ENCODE peak calls at places on chromosomes 7 and 10, in six cellular contexts. U is AG04450, I is amniotic epithelial cell, B is endothelial cell, N is NAMALWA, A is lower lobe of right lung. Y is an unnamed sample.

GRCh38 chr10:31657471-31657844 is 271.2 kb downstream of the ARHGAP12 start:
- DNase-seq in I (no peak), A (no peak), N (no peak), U (no peak), B (no peak), Y (peak; percentile 21)

GRCh38 chr7:12814797-12815196 is 127.4 kb downstream of the ARL4A start:
- DNase-seq in N (no peak), I (no peak), U (no peak), B (no peak), A (no peak), Y (no peak)

GRCh38 chr10:44946201-44946600 is 13.4 kb upstream of the RASSF4 start:
- DNase-seq in U (no peak), A (no peak), N (no peak), I (peak; percentile 61), B (no peak), Y (no peak)

GRCh38 chr7:94511763-94512162 is 2.2 kb downstream of the CASD1 start:
- DNase-seq in N (peak; percentile 19), U (no peak), I (no peak), B (no peak), A (no peak), Y (no peak)

GRCh38 chr10:125161570-125162139 is 1.3 kb upstream of the CTBP2 start:
- DNase-seq in B (peak; percentile 37), U (no peak), I (no peak), N (no peak), A (peak; percentile 59), Y (no peak)

GRCh38 chr7:106283831-106284515 is 810 bp downstream of the NAMPT start:
- DNase-seq in B (no peak), I (peak; percentile 47), N (peak; percentile 82), U (no peak), A (peak; percentile 63), Y (peak; percentile 66)

GRCh38 chr10:73465978-73466709 is 29.7 kb downstream of the PPP3CB start:
- DNase-seq in I (no peak), N (no peak), A (no peak), B (no peak), U (no peak), Y (no peak)

GRCh38 chr10:124690971-124691370 is 53.2 kb downstream of the FAM53B start:
- DNase-seq in N (no peak), I (no peak), A (no peak), U (no peak), B (no peak), Y (no peak)

GRCh38 chr10:128102480-128103228 is 23.6 kb downstream of the MKI67 start:
- DNase-seq in I (no peak), U (no peak), B (no peak), A (peak; percentile 70), N (no peak), Y (no peak)

GRCh38 chr10:131822694-131823245 is 78.0 kb upstream of the PPP2R2D start:
- DNase-seq in I (no peak), A (peak; percentile 28), U (no peak), B (no peak), N (no peak), Y (no peak)

GRCh38 chr7:103702454-103702853 is 256.4 kb upstream of the SLC26A5 start:
- DNase-seq in B (no peak), U (no peak), N (no peak), I (no peak), A (no peak), Y (no peak)

GRCh38 chr7:157863906-157864810 is 527.4 kb downstream of the DNAJB6 start:
- DNase-seq in A (no peak), B (no peak), I (no peak), N (no peak), U (no peak), Y (no peak)

GRCh38 chr10:46550795-46551700 is 5.4 kb downstream of the GPRIN2 start:
- DNase-seq in U (no peak), A (peak; percentile 41), I (no peak), B (no peak), N (no peak), Y (no peak)

GRCh38 chr10:86374664-86375063 is 8.1 kb upstream of the GRID1 start:
- DNase-seq in B (no peak), N (no peak), A (no peak), U (no peak), I (no peak), Y (no peak)

GRCh38 chr10:124249196-124249595 is 155.8 kb upstream of the CHST15 start:
- DNase-seq in N (no peak), U (no peak), A (peak; percentile 23), B (no peak), I (no peak), Y (no peak)

GRCh38 chr7:80661729-80662128 is 23.3 kb downstream of the CD36 start:
- DNase-seq in I (no peak), U (no peak), A (no peak), N (peak; percentile 26), B (no peak), Y (no peak)

Y was measured in fibroblast of villous mesenchyme.